ENCODE peak calls at places on chromosome 12, in seven cellular contexts. One of them, this sample, is unnamed.

GRCh38 chr12:71475280-71475679 is 35.7 kb downstream of the LGR5 start:
- DNase-seq in RWPE1: no peak
- DNase-seq in astrocyte of the spinal cord: no peak
- DNase-seq in heart right ventricle: no peak
- DNase-seq in CD14-positive monocyte: no peak
- DNase-seq in heart left ventricle: peak
- DNase-seq in stomach: no peak
- DNase-seq in this sample: no peak

GRCh38 chr12:3073438-3074255 is 3.5 kb upstream of the TSPAN9 start:
- DNase-seq in heart left ventricle: peak
- DNase-seq in stomach: peak
- DNase-seq in CD14-positive monocyte: peak
- DNase-seq in RWPE1: peak
- DNase-seq in heart right ventricle: peak
- DNase-seq in astrocyte of the spinal cord: peak
- DNase-seq in this sample: peak

GRCh38 chr12:131905081-131905639 is 10.7 kb downstream of the ULK1 start:
- DNase-seq in stomach: no peak
- DNase-seq in CD14-positive monocyte: no peak
- DNase-seq in astrocyte of the spinal cord: no peak
- DNase-seq in heart left ventricle: no peak
- DNase-seq in heart right ventricle: no peak
- DNase-seq in RWPE1: no peak
- DNase-seq in this sample: no peak

GRCh38 chr12:46269429-46270241 is 792 bp upstream of the SLC38A1 start:
- DNase-seq in CD14-positive monocyte: no peak
- DNase-seq in stomach: no peak
- DNase-seq in RWPE1: peak
- DNase-seq in heart left ventricle: no peak
- DNase-seq in heart right ventricle: no peak
- DNase-seq in astrocyte of the spinal cord: no peak
- DNase-seq in this sample: no peak

GRCh38 chr12:20616093-20616492 is 79.0 kb upstream of the SLCO1C1 start:
- DNase-seq in astrocyte of the spinal cord: no peak
- DNase-seq in heart left ventricle: no peak
- DNase-seq in heart right ventricle: no peak
- DNase-seq in CD14-positive monocyte: no peak
- DNase-seq in stomach: no peak
- DNase-seq in RWPE1: no peak
- DNase-seq in this sample: no peak

GRCh38 chr12:120012067-120012621 is 23.1 kb downstream of the BICDL1 start:
- DNase-seq in stomach: no peak
- DNase-seq in CD14-positive monocyte: no peak
- DNase-seq in RWPE1: peak
- DNase-seq in heart right ventricle: no peak
- DNase-seq in astrocyte of the spinal cord: no peak
- DNase-seq in heart left ventricle: no peak
- DNase-seq in this sample: peak

GRCh38 chr12:20150835-20151234 is 217.5 kb upstream of the PDE3A start:
- DNase-seq in heart left ventricle: no peak
- DNase-seq in stomach: no peak
- DNase-seq in CD14-positive monocyte: no peak
- DNase-seq in astrocyte of the spinal cord: no peak
- DNase-seq in heart right ventricle: no peak
- DNase-seq in RWPE1: no peak
- DNase-seq in this sample: no peak

GRCh38 chr12:91937033-91937432 is 208.6 kb downstream of the BTG1 start:
- DNase-seq in RWPE1: no peak
- DNase-seq in heart right ventricle: no peak
- DNase-seq in CD14-positive monocyte: no peak
- DNase-seq in astrocyte of the spinal cord: no peak
- DNase-seq in heart left ventricle: no peak
- DNase-seq in stomach: no peak
- DNase-seq in this sample: no peak

GRCh38 chr12:2937500-2937899 is 21.7 kb upstream of the TEAD4 start:
- DNase-seq in astrocyte of the spinal cord: no peak
- DNase-seq in heart right ventricle: no peak
- DNase-seq in RWPE1: no peak
- DNase-seq in CD14-positive monocyte: no peak
- DNase-seq in heart left ventricle: no peak
- DNase-seq in stomach: no peak
- DNase-seq in this sample: no peak

GRCh38 chr12:113413488-113413939 is 8.7 kb upstream of the SDSL start:
- DNase-seq in stomach: no peak
- DNase-seq in astrocyte of the spinal cord: no peak
- DNase-seq in CD14-positive monocyte: no peak
- DNase-seq in heart left ventricle: peak
- DNase-seq in RWPE1: no peak
- DNase-seq in heart right ventricle: no peak
- DNase-seq in this sample: peak

GRCh38 chr12:47732504-47732903 is 7.2 kb upstream of the ENDOU start:
- DNase-seq in heart right ventricle: no peak
- DNase-seq in CD14-positive monocyte: no peak
- DNase-seq in stomach: no peak
- DNase-seq in heart left ventricle: no peak
- DNase-seq in RWPE1: no peak
- DNase-seq in astrocyte of the spinal cord: no peak
- DNase-seq in this sample: no peak

GRCh38 chr12:2691340-2692111 is 103.2 kb upstream of the FKBP4 start:
- DNase-seq in stomach: no peak
- DNase-seq in heart left ventricle: no peak
- DNase-seq in heart right ventricle: no peak
- DNase-seq in RWPE1: peak
- DNase-seq in astrocyte of the spinal cord: no peak
- DNase-seq in CD14-positive monocyte: no peak
- DNase-seq in this sample: no peak

GRCh38 chr12:30200864-30201263 is 417.1 kb upstream of the TMTC1 start:
- DNase-seq in heart right ventricle: no peak
- DNase-seq in heart left ventricle: no peak
- DNase-seq in CD14-positive monocyte: no peak
- DNase-seq in RWPE1: no peak
- DNase-seq in stomach: peak
- DNase-seq in astrocyte of the spinal cord: peak
- DNase-seq in this sample: peak

GRCh38 chr12:19382111-19382526 is 57.2 kb upstream of the AEBP2 start:
- DNase-seq in stomach: peak
- DNase-seq in CD14-positive monocyte: no peak
- DNase-seq in RWPE1: peak
- DNase-seq in heart right ventricle: no peak
- DNase-seq in heart left ventricle: peak
- DNase-seq in astrocyte of the spinal cord: peak
- DNase-seq in this sample: peak

GRCh38 chr12:58668831-58669230 is 251.5 kb downstream of the LRIG3 start:
- DNase-seq in heart left ventricle: no peak
- DNase-seq in CD14-positive monocyte: no peak
- DNase-seq in stomach: no peak
- DNase-seq in RWPE1: no peak
- DNase-seq in astrocyte of the spinal cord: peak
- DNase-seq in heart right ventricle: no peak
- DNase-seq in this sample: peak

GRCh38 chr12:106841471-106842302 is 67.2 kb downstream of the RIC8B start:
- DNase-seq in stomach: no peak
- DNase-seq in astrocyte of the spinal cord: peak
- DNase-seq in RWPE1: peak
- DNase-seq in CD14-positive monocyte: no peak
- DNase-seq in heart left ventricle: no peak
- DNase-seq in heart right ventricle: peak
- DNase-seq in this sample: peak

GRCh38 chr12:19895609-19896008 is 456.3 kb downstream of the AEBP2 start:
- DNase-seq in RWPE1: no peak
- DNase-seq in heart right ventricle: no peak
- DNase-seq in stomach: no peak
- DNase-seq in heart left ventricle: no peak
- DNase-seq in CD14-positive monocyte: no peak
- DNase-seq in astrocyte of the spinal cord: peak
- DNase-seq in this sample: no peak

GRCh38 chr12:74538491-74539258 is 1.0 kb downstream of the ATXN7L3B start:
- DNase-seq in astrocyte of the spinal cord: no peak
- DNase-seq in CD14-positive monocyte: no peak
- DNase-seq in stomach: no peak
- DNase-seq in RWPE1: peak
- DNase-seq in heart left ventricle: no peak
- DNase-seq in heart right ventricle: no peak
- DNase-seq in this sample: peak

GRCh38 chr12:92971869-92972524 is 42.9 kb upstream of the EEA1 start:
- DNase-seq in stomach: no peak
- DNase-seq in CD14-positive monocyte: no peak
- DNase-seq in astrocyte of the spinal cord: peak
- DNase-seq in RWPE1: no peak
- DNase-seq in heart right ventricle: no peak
- DNase-seq in heart left ventricle: no peak
- DNase-seq in this sample: peak

GRCh38 chr12:122614839-122615238 is 87.8 kb downstream of the KNTC1 start:
- DNase-seq in stomach: no peak
- DNase-seq in RWPE1: no peak
- DNase-seq in heart left ventricle: no peak
- DNase-seq in CD14-positive monocyte: no peak
- DNase-seq in astrocyte of the spinal cord: no peak
- DNase-seq in heart right ventricle: no peak
- DNase-seq in this sample: peak

GRCh38 chr12:104999347-104999685 is 13.2 kb downstream of the NOPCHAP1 start:
- DNase-seq in heart left ventricle: no peak
- DNase-seq in astrocyte of the spinal cord: no peak
- DNase-seq in CD14-positive monocyte: no peak
- DNase-seq in RWPE1: no peak
- DNase-seq in heart right ventricle: no peak
- DNase-seq in stomach: no peak
- DNase-seq in this sample: no peak
- TF ChIP-seq CTCF in heart left ventricle: no peak
- TF ChIP-seq CTCF in astrocyte of the spinal cord: no peak
- TF ChIP-seq CTCF in CD14-positive monocyte: no peak
- TF ChIP-seq CTCF in RWPE1: no peak
- TF ChIP-seq CTCF in heart right ventricle: no peak
- TF ChIP-seq CTCF in stomach: no peak
- TF ChIP-seq CTCF in this sample: no peak

GRCh38 chr12:64688715-64689114 is 70.5 kb downstream of the GNS start:
- DNase-seq in CD14-positive monocyte: no peak
- DNase-seq in astrocyte of the spinal cord: no peak
- DNase-seq in heart right ventricle: no peak
- DNase-seq in RWPE1: no peak
- DNase-seq in stomach: no peak
- DNase-seq in heart left ventricle: no peak
- DNase-seq in this sample: no peak

GRCh38 chr12:64685605-64686004 is 73.6 kb downstream of the GNS start:
- DNase-seq in astrocyte of the spinal cord: no peak
- DNase-seq in heart right ventricle: no peak
- DNase-seq in CD14-positive monocyte: no peak
- DNase-seq in heart left ventricle: no peak
- DNase-seq in stomach: no peak
- DNase-seq in RWPE1: no peak
- DNase-seq in this sample: no peak

GRCh38 chr12:64682572-64683277 is 72.4 kb downstream of the RASSF3 start:
- DNase-seq in RWPE1: no peak
- DNase-seq in CD14-positive monocyte: no peak
- DNase-seq in astrocyte of the spinal cord: peak
- DNase-seq in heart right ventricle: peak
- DNase-seq in stomach: no peak
- DNase-seq in heart left ventricle: peak
- DNase-seq in this sample: peak

GRCh38 chr12:64687816-64688599 is 71.2 kb downstream of the GNS start:
- DNase-seq in astrocyte of the spinal cord: peak
- DNase-seq in heart right ventricle: no peak
- DNase-seq in CD14-positive monocyte: no peak
- DNase-seq in heart left ventricle: no peak
- DNase-seq in stomach: peak
- DNase-seq in RWPE1: no peak
- DNase-seq in this sample: peak

GRCh38 chr12:64685076-64685475 is 74.1 kb downstream of the GNS start:
- DNase-seq in CD14-positive monocyte: no peak
- DNase-seq in heart left ventricle: no peak
- DNase-seq in heart right ventricle: no peak
- DNase-seq in stomach: no peak
- DNase-seq in astrocyte of the spinal cord: no peak
- DNase-seq in RWPE1: no peak
- DNase-seq in this sample: no peak
- TF ChIP-seq CTCF in CD14-positive monocyte: no peak
- TF ChIP-seq CTCF in heart left ventricle: no peak
- TF ChIP-seq CTCF in heart right ventricle: no peak
- TF ChIP-seq CTCF in stomach: no peak
- TF ChIP-seq CTCF in astrocyte of the spinal cord: no peak
- TF ChIP-seq CTCF in RWPE1: no peak
- TF ChIP-seq CTCF in this sample: no peak

DNA sequence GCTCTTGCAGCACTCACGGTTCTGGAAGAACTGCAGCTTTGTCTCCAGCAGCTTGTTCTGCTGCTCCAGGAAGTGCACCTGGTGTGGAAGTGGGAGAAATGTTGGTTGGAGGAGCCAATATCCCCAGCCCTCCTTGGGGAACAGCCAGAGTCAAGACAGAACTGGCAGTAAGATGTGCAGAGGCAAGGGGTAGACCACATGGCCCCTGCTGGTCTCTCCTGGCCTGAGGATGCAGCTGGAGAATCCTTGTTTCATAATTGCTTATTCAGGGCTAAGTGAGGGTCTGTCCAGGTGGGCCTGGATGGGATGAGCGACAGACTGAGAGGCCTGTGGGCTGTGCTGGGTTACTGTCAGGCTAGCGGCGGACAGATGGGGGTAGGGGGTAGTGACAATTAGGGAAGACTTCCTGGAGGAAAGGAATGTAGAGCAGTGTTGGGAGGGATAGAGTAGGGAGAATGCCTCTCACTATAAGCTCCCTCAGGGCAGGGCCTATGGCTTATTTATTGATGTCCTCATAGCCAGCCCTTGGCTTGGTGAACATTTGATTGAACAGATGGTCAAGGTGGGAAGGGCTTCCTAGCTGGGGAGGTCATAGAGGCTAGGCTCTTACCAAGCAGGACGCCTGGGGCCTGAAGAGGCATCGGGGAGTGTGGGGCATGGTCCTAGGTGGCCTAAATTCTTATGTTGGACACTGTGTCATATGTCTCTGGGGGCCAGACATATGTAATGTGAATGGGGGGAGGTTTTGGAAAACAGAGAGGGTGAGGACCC is 18.1 kb upstream of the KRT86 start:
- DNase-seq in heart right ventricle: no peak
- DNase-seq in CD14-positive monocyte: no peak
- DNase-seq in astrocyte of the spinal cord: no peak
- DNase-seq in stomach: no peak
- DNase-seq in RWPE1: no peak
- DNase-seq in heart left ventricle: no peak
- DNase-seq in this sample: no peak
- TF ChIP-seq CTCF in heart right ventricle: no peak
- TF ChIP-seq CTCF in CD14-positive monocyte: no peak
- TF ChIP-seq CTCF in astrocyte of the spinal cord: no peak
- TF ChIP-seq CTCF in stomach: no peak
- TF ChIP-seq CTCF in RWPE1: no peak
- TF ChIP-seq CTCF in heart left ventricle: no peak
- TF ChIP-seq CTCF in this sample: no peak

DNA sequence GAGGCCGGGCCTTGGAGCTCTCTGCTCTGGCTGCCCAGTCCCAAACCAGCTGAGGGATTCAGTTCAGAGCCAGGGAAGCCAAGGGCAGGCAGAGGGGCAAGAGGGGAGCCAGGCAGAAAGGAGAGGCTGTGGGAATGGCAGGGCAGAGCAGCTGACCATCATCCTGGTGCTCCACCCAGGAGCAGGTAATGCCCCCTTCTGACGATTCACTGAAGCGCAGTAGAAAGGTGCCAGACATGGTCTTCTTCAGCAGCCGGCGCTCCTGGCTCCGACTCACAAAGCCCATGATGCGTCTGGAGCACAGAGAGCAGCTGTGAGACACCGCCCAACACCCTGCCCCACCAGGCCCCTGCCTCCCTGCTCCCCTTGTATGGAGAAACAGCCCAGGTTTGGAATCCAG is 8.0 kb downstream of the IL23A start:
- DNase-seq in RWPE1: no peak
- DNase-seq in heart right ventricle: no peak
- DNase-seq in CD14-positive monocyte: no peak
- DNase-seq in heart left ventricle: no peak
- DNase-seq in astrocyte of the spinal cord: no peak
- DNase-seq in stomach: no peak
- DNase-seq in this sample: no peak
- TF ChIP-seq CTCF in RWPE1: no peak
- TF ChIP-seq CTCF in heart right ventricle: no peak
- TF ChIP-seq CTCF in CD14-positive monocyte: no peak
- TF ChIP-seq CTCF in heart left ventricle: no peak
- TF ChIP-seq CTCF in astrocyte of the spinal cord: no peak
- TF ChIP-seq CTCF in stomach: no peak
- TF ChIP-seq CTCF in this sample: peak